ENCODE peak calls at places on chromosomes 4 and X, in nine cellular contexts. Y is EH; D is COR-L47; P is H54; S is sciatic nerve; J is NCI-H460; K is Right ventricle myocardium superior; E is T-cell; Z is stimulated activated CD8-positive, alpha-beta memory T cell treated with anti-CD3 and anti-CD28 coated beads, Interleukin-7, amount 100 ng/mL, for 1 hour. G is an unnamed sample.

GRCh38 chrX:131746491-131746968 is 202.7 kb downstream of the OR13H1 start:
- DNase-seq in Y (no peak), D (no peak), P (peak), S (peak), J (peak), K (no peak), E (no peak), Z (peak), G (peak)

GRCh38 chrX:124216396-124217124 is 115.9 kb upstream of the TEX13D start:
- DNase-seq in Y (no peak), D (no peak), P (no peak), S (no peak), J (no peak), K (no peak), E (no peak), Z (no peak), G (no peak)

GRCh38 chr4:107721436-107722090 is 1.5 kb upstream of the PAPSS1 start:
- DNase-seq in Y (no peak), D (peak), P (no peak), S (no peak), J (no peak), K (peak), E (peak), Z (no peak), G (no peak)

GRCh38 chr4:1178300-1179088 is 6.1 kb upstream of the SPON2 start:
- DNase-seq in Y (peak), D (no peak), P (no peak), S (no peak), J (no peak), K (no peak), E (no peak), Z (no peak), G (no peak)

GRCh38 chr4:137640838-137641158 is 108.5 kb upstream of the PCDH18 start:
- DNase-seq in Y (no peak), D (no peak), P (no peak), S (no peak), J (no peak), K (no peak), E (no peak), Z (no peak), G (no peak)

GRCh38 chr4:88809561-88810219 is 112.1 kb upstream of the NAP1L5 start:
- DNase-seq in Y (no peak), D (no peak), P (no peak), S (no peak), J (no peak), K (peak), E (no peak), Z (no peak), G (no peak)

GRCh38 chr4:68498413-68499007 is 51.2 kb downstream of the TMPRSS11E start:
- DNase-seq in Y (peak), D (peak), P (no peak), S (no peak), J (peak), K (no peak), E (peak), Z (no peak), G (peak)

GRCh38 chrX:153609917-153610833 is 11.2 kb upstream of the CCNQ start:
- DNase-seq in Y (peak), D (peak), P (peak), S (peak), J (peak), K (peak), E (peak), Z (peak), G (peak)

G was measured in HTR-8/SVneo.